ENCODE peak calls at places on chromosomes 12 and 14, in seven cellular contexts. One of them, this sample, is unnamed.

GRCh38 chr12:50842637-50843493 is at the start of gene TMPRSS12:
- DNase-seq in astrocyte of the spinal cord: no peak
- DNase-seq in hepatocyte: peak; percentile 12
- DNase-seq in endodermal cell: peak; percentile 95
- DNase-seq in GM23248: no peak
- DNase-seq in coronary artery: no peak
- DNase-seq in cardiac muscle cell: peak; percentile 63
- DNase-seq in this sample: no peak

GRCh38 chr12:50986961-50987737 is 34.8 kb downstream of the HIGD1C start:
- DNase-seq in astrocyte of the spinal cord: peak; percentile 64
- DNase-seq in cardiac muscle cell: peak; percentile 77
- DNase-seq in endodermal cell: peak; percentile 84
- DNase-seq in GM23248: peak; percentile 75
- DNase-seq in coronary artery: no peak
- DNase-seq in hepatocyte: peak; percentile 83
- DNase-seq in this sample: no peak

GRCh38 chr12:89907659-89908058 is 199.0 kb upstream of the ATP2B1 start:
- DNase-seq in endodermal cell: no peak
- DNase-seq in cardiac muscle cell: no peak
- DNase-seq in GM23248: no peak
- DNase-seq in coronary artery: no peak
- DNase-seq in hepatocyte: no peak
- DNase-seq in astrocyte of the spinal cord: no peak
- DNase-seq in this sample: no peak

GRCh38 chr14:63896278-63896720 is 43.5 kb downstream of the SYNE2 start:
- DNase-seq in astrocyte of the spinal cord: peak; percentile 95
- DNase-seq in hepatocyte: peak; percentile 16
- DNase-seq in endodermal cell: no peak
- DNase-seq in coronary artery: peak; percentile 81
- DNase-seq in GM23248: peak; percentile 72
- DNase-seq in cardiac muscle cell: peak; percentile 99
- DNase-seq in this sample: no peak

GRCh38 chr14:78902010-78902623 is 731.9 kb downstream of the NRXN3 start:
- DNase-seq in coronary artery: no peak
- DNase-seq in endodermal cell: peak; percentile 80
- DNase-seq in GM23248: peak; percentile 71
- DNase-seq in hepatocyte: peak; percentile 66
- DNase-seq in cardiac muscle cell: peak; percentile 59
- DNase-seq in astrocyte of the spinal cord: peak; percentile 22
- DNase-seq in this sample: peak; percentile 34

GRCh38 chr12:43758247-43758727 is 303 bp downstream of the PUS7L start:
- DNase-seq in endodermal cell: no peak
- DNase-seq in coronary artery: no peak
- DNase-seq in cardiac muscle cell: peak; percentile 46
- DNase-seq in astrocyte of the spinal cord: no peak
- DNase-seq in GM23248: peak; percentile 71
- DNase-seq in hepatocyte: peak; percentile 54
- DNase-seq in this sample: peak; percentile 39

GRCh38 chr12:83818888-83819287 is 1093.7 kb downstream of the SLC6A15 start:
- DNase-seq in endodermal cell: peak; percentile 57
- DNase-seq in astrocyte of the spinal cord: peak; percentile 64
- DNase-seq in GM23248: peak; percentile 72
- DNase-seq in hepatocyte: peak; percentile 69
- DNase-seq in cardiac muscle cell: peak; percentile 69
- DNase-seq in coronary artery: no peak
- DNase-seq in this sample: no peak

GRCh38 chr12:54329756-54330155 is 4.8 kb downstream of the COPZ1 start:
- DNase-seq in hepatocyte: no peak
- DNase-seq in GM23248: peak; percentile 39
- DNase-seq in cardiac muscle cell: no peak
- DNase-seq in endodermal cell: peak; percentile 60
- DNase-seq in astrocyte of the spinal cord: no peak
- DNase-seq in coronary artery: no peak
- DNase-seq in this sample: no peak

GRCh38 chr14:68952544-68953535 is 26.3 kb downstream of the ACTN1 start:
- DNase-seq in astrocyte of the spinal cord: peak; percentile 82
- DNase-seq in hepatocyte: peak; percentile 65
- DNase-seq in coronary artery: no peak
- DNase-seq in cardiac muscle cell: peak; percentile 87
- DNase-seq in endodermal cell: no peak
- DNase-seq in GM23248: peak; percentile 81
- DNase-seq in this sample: no peak

GRCh38 chr12:106582661-106583577 is at the start of gene RFX4:
- DNase-seq in astrocyte of the spinal cord: no peak
- DNase-seq in coronary artery: no peak
- DNase-seq in hepatocyte: no peak
- DNase-seq in cardiac muscle cell: no peak
- DNase-seq in endodermal cell: peak; percentile 88
- DNase-seq in GM23248: no peak
- DNase-seq in this sample: no peak

GRCh38 chr12:88903333-88903732 is 323.1 kb upstream of the KITLG start:
- DNase-seq in coronary artery: no peak
- DNase-seq in hepatocyte: no peak
- DNase-seq in cardiac muscle cell: no peak
- DNase-seq in GM23248: no peak
- DNase-seq in astrocyte of the spinal cord: no peak
- DNase-seq in endodermal cell: no peak
- DNase-seq in this sample: no peak

GRCh38 chr14:33809456-33809855 is 141.4 kb downstream of the EGLN3 start:
- DNase-seq in cardiac muscle cell: no peak
- DNase-seq in coronary artery: no peak
- DNase-seq in endodermal cell: no peak
- DNase-seq in astrocyte of the spinal cord: no peak
- DNase-seq in hepatocyte: no peak
- DNase-seq in GM23248: no peak
- DNase-seq in this sample: no peak

GRCh38 chr12:46609281-46609623 is 216.5 kb downstream of the SLC38A4 start:
- DNase-seq in endodermal cell: no peak
- DNase-seq in GM23248: no peak
- DNase-seq in hepatocyte: no peak
- DNase-seq in cardiac muscle cell: no peak
- DNase-seq in coronary artery: no peak
- DNase-seq in astrocyte of the spinal cord: no peak
- DNase-seq in this sample: no peak

GRCh38 chr12:63764481-63764880 is 15.2 kb upstream of the RXYLT1 start:
- DNase-seq in hepatocyte: no peak
- DNase-seq in GM23248: no peak
- DNase-seq in astrocyte of the spinal cord: no peak
- DNase-seq in coronary artery: no peak
- DNase-seq in cardiac muscle cell: no peak
- DNase-seq in endodermal cell: no peak
- DNase-seq in this sample: no peak

GRCh38 chr12:32331133-32331532 is 68.2 kb upstream of the FGD4 start:
- DNase-seq in coronary artery: no peak
- DNase-seq in astrocyte of the spinal cord: no peak
- DNase-seq in GM23248: no peak
- DNase-seq in hepatocyte: no peak
- DNase-seq in cardiac muscle cell: peak; percentile 15
- DNase-seq in endodermal cell: no peak
- DNase-seq in this sample: no peak

GRCh38 chr12:67925551-67925950 is 63.7 kb upstream of the IFNG-AS1 start:
- DNase-seq in coronary artery: no peak
- DNase-seq in astrocyte of the spinal cord: no peak
- DNase-seq in cardiac muscle cell: no peak
- DNase-seq in endodermal cell: no peak
- DNase-seq in hepatocyte: no peak
- DNase-seq in GM23248: no peak
- DNase-seq in this sample: no peak

GRCh38 chr14:103347091-103347815 is 13.2 kb downstream of the EIF5 start:
- DNase-seq in cardiac muscle cell: no peak
- DNase-seq in coronary artery: no peak
- DNase-seq in endodermal cell: peak; percentile 67
- DNase-seq in hepatocyte: peak; percentile 18
- DNase-seq in GM23248: no peak
- DNase-seq in astrocyte of the spinal cord: no peak
- DNase-seq in this sample: no peak

DNA sequence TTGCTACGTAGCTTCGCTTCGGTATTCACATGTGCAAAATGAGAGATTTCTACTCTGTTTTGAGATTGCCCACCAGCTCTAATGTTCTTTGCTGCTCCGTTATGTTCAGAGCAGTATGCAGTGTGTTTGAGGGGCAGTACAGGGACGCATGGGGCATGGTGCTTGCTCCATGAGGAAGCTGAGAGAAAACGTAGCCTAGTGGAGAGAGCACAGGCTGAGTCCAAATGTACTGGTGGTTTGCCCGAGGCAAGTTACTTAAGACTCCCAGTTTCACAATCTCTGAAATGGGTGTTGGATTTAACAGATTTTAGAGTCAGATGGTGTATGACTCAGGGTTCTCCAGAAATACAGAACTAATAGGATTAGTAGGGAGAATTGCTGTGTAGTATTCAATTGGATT is 310.5 kb downstream of the ETNK1 start:
- DNase-seq in cardiac muscle cell: no peak
- DNase-seq in astrocyte of the spinal cord: no peak
- DNase-seq in coronary artery: no peak
- DNase-seq in hepatocyte: no peak
- DNase-seq in endodermal cell: no peak
- DNase-seq in GM23248: peak; percentile 8
- DNase-seq in this sample: peak; percentile 11
- H3K4me3 ChIP-seq in cardiac muscle cell: no peak overlapping the region
- H3K4me3 ChIP-seq in astrocyte of the spinal cord: peak overlapping the region; percentile 25
- H3K4me3 ChIP-seq in coronary artery: peak overlapping the region; percentile 56
- H3K4me3 ChIP-seq in hepatocyte: no peak overlapping the region
- H3K4me3 ChIP-seq in endodermal cell: no peak overlapping the region
- H3K4me3 ChIP-seq in GM23248: peak overlapping the region; percentile 16
- H3K4me3 ChIP-seq in this sample: peak overlapping the region; percentile 38

DNA sequence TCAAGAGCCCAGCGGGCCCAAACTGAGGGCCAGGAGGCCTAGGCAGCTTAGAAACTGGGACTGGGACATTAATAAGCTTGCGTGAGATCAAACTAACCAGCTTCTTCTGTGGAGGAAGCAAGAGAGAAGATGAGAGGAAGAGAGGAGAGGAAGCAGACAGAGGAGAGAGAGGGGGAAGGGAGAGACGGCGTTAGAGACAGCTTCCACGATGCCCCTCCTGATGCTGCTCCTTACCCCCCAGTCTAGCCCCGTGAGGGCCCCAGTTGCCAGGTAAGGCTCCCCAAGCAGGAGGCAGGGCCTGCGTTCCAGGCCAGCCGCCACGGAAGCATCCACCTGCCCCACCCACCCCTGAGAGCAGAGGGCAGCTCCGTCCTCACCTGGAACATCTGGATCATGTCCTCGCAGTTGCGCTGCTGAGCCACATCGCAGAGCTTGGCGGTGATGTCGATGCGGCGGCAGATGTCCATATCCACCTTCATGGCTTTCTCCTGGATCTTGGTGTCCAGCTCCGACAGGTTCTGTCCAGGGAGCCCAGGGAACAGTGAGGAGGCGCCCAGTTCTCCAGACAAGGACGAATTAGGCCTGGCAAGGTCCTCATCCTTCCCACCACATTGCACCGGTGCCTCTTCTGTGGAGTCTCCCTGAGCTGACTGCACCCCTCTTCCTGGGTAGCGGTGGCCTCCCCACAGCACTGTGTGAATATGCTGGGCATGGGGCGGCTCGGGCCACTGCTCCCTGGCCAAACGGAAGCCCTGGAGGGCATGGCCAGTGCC is 6.3 kb downstream of the IFFO1 start:
- DNase-seq in cardiac muscle cell: no peak
- DNase-seq in endodermal cell: no peak
- DNase-seq in astrocyte of the spinal cord: no peak
- DNase-seq in coronary artery: peak; percentile 73
- DNase-seq in GM23248: no peak
- DNase-seq in hepatocyte: no peak
- DNase-seq in this sample: no peak
- H3K4me3 ChIP-seq in cardiac muscle cell: no peak overlapping the region
- H3K4me3 ChIP-seq in endodermal cell: no peak overlapping the region
- H3K4me3 ChIP-seq in astrocyte of the spinal cord: no peak overlapping the region
- H3K4me3 ChIP-seq in coronary artery: no peak overlapping the region
- H3K4me3 ChIP-seq in GM23248: peak overlapping the region; percentile 55
- H3K4me3 ChIP-seq in hepatocyte: no peak overlapping the region
- H3K4me3 ChIP-seq in this sample: no peak overlapping the region

DNA sequence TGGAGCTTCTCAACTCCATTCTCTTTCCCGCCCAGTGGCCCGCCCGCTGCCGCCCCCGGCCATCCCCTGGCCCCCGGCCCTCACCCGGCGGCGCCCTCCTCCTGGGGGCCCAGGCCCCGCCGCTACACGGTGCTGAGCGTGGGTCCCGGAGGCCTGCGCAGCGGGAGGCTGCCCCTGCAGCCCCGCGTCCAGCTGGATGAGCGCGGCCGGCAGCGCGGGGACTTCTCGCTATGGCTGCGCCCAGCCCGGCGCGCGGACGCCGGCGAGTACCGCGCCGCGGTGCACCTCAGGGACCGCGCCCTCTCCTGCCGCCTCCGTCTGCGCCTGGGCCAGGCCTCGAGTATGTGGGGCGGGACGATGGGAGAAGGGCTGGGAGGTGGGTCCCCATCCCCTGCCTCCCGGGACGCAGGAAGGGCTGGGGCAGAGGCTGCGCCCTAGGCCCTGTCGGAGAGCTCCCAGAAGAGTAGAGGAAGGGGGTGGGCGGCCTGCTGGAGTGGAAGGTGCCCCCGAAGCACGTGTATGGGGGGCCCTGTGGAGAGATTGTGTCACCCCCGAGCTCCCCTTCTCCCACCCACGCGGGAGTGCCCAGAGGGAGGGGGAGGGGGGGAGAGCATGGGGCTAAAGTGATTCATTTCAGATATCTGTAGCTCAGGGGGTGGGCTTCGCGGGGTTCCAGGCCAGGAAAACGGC is 1.5 kb downstream of the LAG3 start:
- DNase-seq in endodermal cell: peak; percentile 81
- DNase-seq in coronary artery: no peak
- DNase-seq in GM23248: no peak
- DNase-seq in hepatocyte: no peak
- DNase-seq in astrocyte of the spinal cord: no peak
- DNase-seq in cardiac muscle cell: no peak
- DNase-seq in this sample: no peak
- H3K4me3 ChIP-seq in endodermal cell: no peak overlapping the region
- H3K4me3 ChIP-seq in coronary artery: peak overlapping the region; percentile 47
- H3K4me3 ChIP-seq in GM23248: no peak overlapping the region
- H3K4me3 ChIP-seq in hepatocyte: no peak overlapping the region
- H3K4me3 ChIP-seq in astrocyte of the spinal cord: no peak overlapping the region
- H3K4me3 ChIP-seq in cardiac muscle cell: no peak overlapping the region
- H3K4me3 ChIP-seq in this sample: no peak overlapping the region

GRCh38 chr12:49092086-49092815 is 2.4 kb downstream of the DHH start:
- DNase-seq in cardiac muscle cell: peak; percentile 66
- DNase-seq in hepatocyte: peak; percentile 47
- DNase-seq in GM23248: peak; percentile 75
- DNase-seq in coronary artery: no peak
- DNase-seq in endodermal cell: peak; percentile 92
- DNase-seq in astrocyte of the spinal cord: peak; percentile 35
- DNase-seq in this sample: peak; percentile 68

GRCh38 chr12:49092816-49093406 is 1.7 kb downstream of the DHH start:
- DNase-seq in coronary artery: no peak
- DNase-seq in hepatocyte: no peak
- DNase-seq in endodermal cell: no peak
- DNase-seq in GM23248: no peak
- DNase-seq in astrocyte of the spinal cord: no peak
- DNase-seq in cardiac muscle cell: no peak
- DNase-seq in this sample: no peak

GRCh38 chr12:49089831-49090773 is 4.5 kb downstream of the DHH start:
- DNase-seq in astrocyte of the spinal cord: peak; percentile 59
- DNase-seq in GM23248: peak; percentile 73
- DNase-seq in coronary artery: no peak
- DNase-seq in hepatocyte: peak; percentile 32
- DNase-seq in cardiac muscle cell: peak; percentile 72
- DNase-seq in endodermal cell: peak; percentile 80
- DNase-seq in this sample: no peak

GRCh38 chr12:49091056-49091835 is 3.4 kb downstream of the DHH start:
- DNase-seq in astrocyte of the spinal cord: no peak
- DNase-seq in endodermal cell: no peak
- DNase-seq in cardiac muscle cell: no peak
- DNase-seq in coronary artery: no peak
- DNase-seq in hepatocyte: no peak
- DNase-seq in GM23248: peak; percentile 32
- DNase-seq in this sample: no peak

GRCh38 chr12:49091836-49092085 is 2.8 kb downstream of the DHH start:
- DNase-seq in endodermal cell: no peak
- DNase-seq in GM23248: no peak
- DNase-seq in astrocyte of the spinal cord: no peak
- DNase-seq in hepatocyte: no peak
- DNase-seq in cardiac muscle cell: no peak
- DNase-seq in coronary artery: no peak
- DNase-seq in this sample: no peak
- H3K4me3 ChIP-seq in endodermal cell: peak overlapping the region; percentile 50
- H3K4me3 ChIP-seq in GM23248: peak overlapping the region; percentile 68
- H3K4me3 ChIP-seq in astrocyte of the spinal cord: peak overlapping the region; percentile 26
- H3K4me3 ChIP-seq in hepatocyte: no peak overlapping the region
- H3K4me3 ChIP-seq in cardiac muscle cell: peak overlapping the region; percentile 23
- H3K4me3 ChIP-seq in coronary artery: peak overlapping the region; percentile 52
- H3K4me3 ChIP-seq in this sample: peak overlapping the region; percentile 27

This sample was measured in A549.